ENCODE peak calls at places on chromosomes 6 and 20, in five cellular contexts. V is neural progenitor cell, P is fibroblast of lung, Z is iPS DF 6.9, B is A549. H is an unnamed sample. For H3K4me1, the result is how much of the 10 kb centered on the place peaks cover.

GRCh38 chr20:62953839-62954703 is 1.6 kb downstream of the SLC17A9 start:
- DNase-seq in V (peak), P (peak), Z (no peak), B (no peak), H (peak)

GRCh38 chr6:44489912-44490604 is 102.6 kb downstream of the CDC5L start:
- DNase-seq in V (no peak), P (peak), Z (no peak), B (peak), H (no peak)

GRCh38 chr20:41248371-41249024 is 69.0 kb downstream of the ZHX3 start:
- DNase-seq in V (no peak), P (peak), Z (no peak), B (no peak), H (no peak)

GRCh38 chr20:23242556-23243180 is 107.9 kb upstream of the NXT1 start:
- DNase-seq in V (peak), P (no peak), Z (no peak), B (no peak), H (no peak)

GRCh38 chr6:140566706-140567330 is 1192.4 kb upstream of the CITED2 start:
- DNase-seq in V (no peak), P (peak), Z (no peak), B (no peak), H (no peak)

GRCh38 chr6:9225441-9225871 is 790.1 kb upstream of the SLC35B3 start:
- DNase-seq in V (no peak), P (peak), Z (no peak), B (no peak), H (no peak)

GRCh38 chr20:31496761-31497295 is 17.4 kb upstream of the HM13 start:
- DNase-seq in V (no peak), P (no peak), Z (no peak), B (no peak), H (no peak)

GRCh38 chr6:26534681-26535465 is 3.3 kb upstream of the HMGN4 start:
- DNase-seq in V (peak), P (no peak), Z (no peak), B (peak), H (no peak)

GRCh38 chr6:110609101-110609500 is 132.7 kb upstream of the SLC22A16 start:
- DNase-seq in V (no peak), P (peak), Z (no peak), B (no peak), H (no peak)

GRCh38 chr6:117531758-117532276 is 49.3 kb downstream of the DCBLD1 start:
- DNase-seq in V (no peak), P (no peak), Z (no peak), B (no peak), H (no peak)

GRCh38 chr6:39688494-39688893 is 36.7 kb downstream of the KIF6 start:
- DNase-seq in V (no peak), P (peak), Z (no peak), B (no peak), H (no peak)

GRCh38 chr6:150273457-150274309 is 95.1 kb upstream of the IYD start:
- DNase-seq in V (no peak), P (no peak), Z (no peak), B (no peak), H (no peak)

GRCh38 chr20:52789716-52790115 is 182.4 kb upstream of the TSHZ2 start:
- DNase-seq in V (no peak), P (no peak), Z (no peak), B (no peak), H (no peak)

GRCh38 chr20:56653221-56653620 is 24.1 kb downstream of the TFAP2C start:
- DNase-seq in V (no peak), P (no peak), Z (no peak), B (peak), H (no peak)

GRCh38 chr6:7267521-7268091 is 45.4 kb downstream of the SSR1 start:
- DNase-seq in V (no peak), P (peak), Z (no peak), B (peak), H (no peak)

GRCh38 chr20:1776608-1777475 is 118.4 kb upstream of the SIRPA start:
- DNase-seq in V (peak), P (peak), Z (peak), B (peak), H (peak)

GRCh38 chr20:51540585-51540984 is 1.9 kb downstream of the NFATC2 start:
- DNase-seq in V (no peak), P (no peak), Z (no peak), B (no peak), H (no peak)

GRCh38 chr20:44526129-44526528 is 4.3 kb upstream of the SERINC3 start:
- DNase-seq in V (no peak), P (no peak), Z (no peak), B (peak), H (no peak)

GRCh38 chr6:26554669-26555504 is 16.7 kb downstream of the HMGN4 start:
- DNase-seq in V (peak), P (peak), Z (no peak), B (peak), H (peak)

GRCh38 chr6:128663238-128663637 is 142.8 kb upstream of the PTPRK start:
- DNase-seq in V (no peak), P (no peak), Z (no peak), B (no peak), H (no peak)

GRCh38 chr6:157541618-157542404 is 160.8 kb downstream of the ZDHHC14 start:
- DNase-seq in V (no peak), P (peak), Z (no peak), B (no peak), H (no peak)
- H3K27ac ChIP-seq in V (no peak), P (no peak), Z (no peak), B (no peak), H (no peak)

GRCh38 chr6:22132662-22133061 is 164.2 kb downstream of the PRL start:
- DNase-seq in V (no peak), P (no peak), Z (no peak), B (no peak), H (no peak)

GRCh38 chr6:22129751-22130150 is 167.1 kb downstream of the PRL start:
- DNase-seq in V (no peak), P (no peak), Z (no peak), B (no peak), H (no peak)

GRCh38 chr6:22134308-22134707 is 162.5 kb downstream of the PRL start:
- DNase-seq in V (no peak), P (no peak), Z (no peak), B (no peak), H (no peak)

GRCh38 chr6:22135395-22135794 is 161.4 kb downstream of the PRL start:
- DNase-seq in V (no peak), P (no peak), Z (no peak), B (no peak), H (no peak)

GRCh38 chr6:22133352-22133751 is 163.5 kb downstream of the PRL start:
- DNase-seq in V (no peak), P (no peak), Z (no peak), B (no peak), H (no peak)
- H3K4me1 ChIP-seq in V (under half), P (under half), Z (under half), B (under half), H (under half)

DNA sequence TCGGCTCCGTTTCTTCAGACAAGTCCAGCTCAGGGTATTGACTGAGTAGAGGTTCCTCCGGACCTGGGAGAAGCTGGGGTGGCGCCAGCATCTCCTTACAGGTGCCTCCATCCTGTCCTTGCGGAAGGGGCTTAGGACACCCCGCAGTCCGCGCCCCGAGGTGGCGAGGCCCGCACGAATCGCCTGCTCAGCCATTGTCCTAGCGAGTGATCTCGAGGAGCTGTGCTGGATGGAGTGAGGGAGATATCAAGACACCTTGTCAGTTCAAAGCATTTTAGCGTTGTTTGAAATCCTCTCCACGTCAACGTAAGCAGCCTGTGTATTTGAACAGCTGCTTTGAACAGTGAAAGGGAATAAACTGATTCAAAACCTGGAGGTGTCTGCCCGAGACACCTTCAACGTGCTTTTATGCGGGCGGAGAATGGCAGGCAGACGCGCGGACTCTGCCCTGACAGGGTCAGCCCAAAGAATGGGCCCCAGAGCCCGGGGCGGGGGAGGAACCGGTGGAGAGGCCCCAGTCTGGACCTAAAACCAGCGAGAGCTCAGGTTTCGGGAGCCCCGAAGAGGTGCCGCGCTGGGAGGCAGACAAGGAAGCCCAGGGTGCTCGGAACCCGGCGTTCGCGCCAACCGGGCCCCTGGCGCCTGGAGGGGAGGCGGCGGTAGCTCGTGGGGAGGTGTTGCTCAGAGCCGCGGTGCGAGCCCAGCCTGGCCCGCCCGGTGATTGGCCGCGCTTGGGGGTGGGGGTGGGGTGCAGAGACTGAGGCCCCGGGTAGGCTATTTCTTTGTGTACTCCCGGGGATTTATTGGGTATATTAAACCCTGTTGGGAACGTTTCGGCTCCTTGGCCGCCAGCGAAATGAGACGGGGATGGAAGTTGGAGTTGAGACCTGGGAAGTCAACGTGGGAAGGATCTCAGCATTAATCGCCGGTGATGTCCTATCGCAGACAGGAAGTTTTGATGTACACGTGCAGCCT is 3.0 kb upstream of the POU3F2 start:
- DNase-seq in V (peak), P (no peak), Z (no peak), B (no peak), H (no peak)
- H3K4me3 ChIP-seq in V (peak), P (no peak), Z (peak), B (peak), H (no peak)

DNA sequence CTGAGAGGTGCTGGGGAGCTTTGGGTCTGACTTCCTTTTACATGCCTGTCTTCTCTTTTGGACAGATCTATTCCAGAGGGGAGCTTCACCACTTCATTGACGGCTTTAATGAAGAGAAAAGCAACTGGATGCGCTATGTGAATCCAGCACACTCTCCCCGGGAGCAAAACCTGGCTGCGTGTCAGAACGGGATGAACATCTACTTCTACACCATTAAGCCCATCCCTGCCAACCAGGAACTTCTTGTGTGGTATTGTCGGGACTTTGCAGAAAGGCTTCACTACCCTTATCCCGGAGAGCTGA is 13.1 kb downstream of the PRDM1 start:
- DNase-seq in V (peak), P (peak), Z (no peak), B (no peak), H (no peak)
- H3K27ac ChIP-seq in V (no peak), P (peak), Z (no peak), B (peak), H (peak)

GRCh38 chr6:107753778-107754177 is 70.3 kb downstream of the SCML4 start:
- DNase-seq in V (no peak), P (no peak), Z (no peak), B (no peak), H (no peak)
- H3K4me1 ChIP-seq in V (under half), P (under half), Z (under half), B (under half), H (half or more)

GRCh38 chr6:136762022-136762975 is 30.0 kb downstream of the MAP3K5 start:
- DNase-seq in V (no peak), P (no peak), Z (no peak), B (no peak), H (no peak)
- H3K4me3 ChIP-seq in V (no peak), P (peak), Z (no peak), B (no peak), H (peak)

GRCh38 chr6:159108438-159108985 is 60.7 kb upstream of the FNDC1 start:
- DNase-seq in V (no peak), P (no peak), Z (no peak), B (no peak), H (no peak)

GRCh38 chr6:159109391-159109790 is 59.8 kb upstream of the FNDC1 start:
- DNase-seq in V (no peak), P (no peak), Z (no peak), B (no peak), H (no peak)

GRCh38 chr6:159105716-159106115 is 60.9 kb upstream of the TAGAP start:
- DNase-seq in V (no peak), P (no peak), Z (no peak), B (no peak), H (no peak)

GRCh38 chr6:159106627-159107241 is 61.9 kb upstream of the TAGAP start:
- DNase-seq in V (peak), P (peak), Z (peak), B (peak), H (peak)

GRCh38 chr6:159107451-159108260 is 61.5 kb upstream of the FNDC1 start:
- DNase-seq in V (no peak), P (no peak), Z (no peak), B (no peak), H (peak)
- H3K27ac ChIP-seq in V (no peak), P (no peak), Z (no peak), B (no peak), H (peak)

GRCh38 chr6:35043381-35043780 is 97.8 kb downstream of the TCP11 start:
- DNase-seq in V (no peak), P (no peak), Z (no peak), B (no peak), H (no peak)

GRCh38 chr6:35044771-35045275 is 96.3 kb downstream of the TCP11 start:
- DNase-seq in V (no peak), P (no peak), Z (no peak), B (no peak), H (no peak)

GRCh38 chr6:35046098-35046497 is 95.0 kb downstream of the TCP11 start:
- DNase-seq in V (peak), P (no peak), Z (no peak), B (no peak), H (no peak)

GRCh38 chr6:35042451-35042850 is 98.7 kb downstream of the TCP11 start:
- DNase-seq in V (no peak), P (no peak), Z (no peak), B (no peak), H (no peak)

GRCh38 chr6:35044145-35044745 is 96.9 kb downstream of the TCP11 start:
- DNase-seq in V (peak), P (no peak), Z (no peak), B (no peak), H (no peak)
- H3K4me1 ChIP-seq in V (half or more), P (under half), Z (under half), B (under half), H (under half)

GRCh38 chr6:42104095-42104806 is 38.2 kb downstream of the C6orf132 start:
- DNase-seq in V (peak), P (peak), Z (peak), B (peak), H (peak)
- H3K4me3 ChIP-seq in V (peak), P (no peak), Z (peak), B (no peak), H (peak)

GRCh38 chr6:4608361-4609115 is 167.7 kb upstream of the CDYL start:
- DNase-seq in V (no peak), P (no peak), Z (no peak), B (no peak), H (no peak)
- H3K27ac ChIP-seq in V (no peak), P (no peak), Z (no peak), B (no peak), H (no peak)

H was measured in CD8-positive, alpha-beta memory T cell.